ENCODE peak calls at places on chromosomes 16 and 17, in eight cellular contexts. V is cardiac muscle cell; E is stimulated activated CD4-positive, alpha-beta T cell treated with anti-CD3 and anti-CD28 coated beads, Interleukin-1b, Interleukin-23, amount 100 ng/mL, for 4 hours; U is erythroblast; L is amygdala; H is heart right ventricle; P is ACHN; D is NCI-H2081. M is an unnamed sample.

GRCh38 chr16:843771-844170 is 43.2 kb upstream of the GNG13 start:
- DNase-seq in U (no peak), H (peak), D (no peak), E (no peak), L (no peak), V (no peak), P (no peak), M (no peak)

GRCh38 chr17:27559506-27559931 is 71.5 kb upstream of the LGALS9 start:
- DNase-seq in D (no peak), V (peak), H (peak), E (no peak), P (no peak), L (no peak), U (no peak), M (no peak)

GRCh38 chr16:1981972-1982574 is 804 bp upstream of the NOXO1 start:
- DNase-seq in V (no peak), U (no peak), D (no peak), H (no peak), L (no peak), P (no peak), E (no peak), M (no peak)

GRCh38 chr17:51000835-51001638 is 119.6 kb downstream of the SPAG9 start:
- DNase-seq in D (peak), L (no peak), V (peak), E (peak), U (peak), P (peak), H (no peak), M (peak)

GRCh38 chr17:82240506-82241182 is 11.8 kb downstream of the SLC16A3 start:
- DNase-seq in P (no peak), V (no peak), U (no peak), L (no peak), D (no peak), E (no peak), H (no peak), M (no peak)

GRCh38 chr17:34584805-34585416 is 5.5 kb downstream of the TMEM132E start:
- DNase-seq in L (no peak), E (no peak), V (peak), P (peak), H (no peak), D (no peak), U (peak), M (peak)

GRCh38 chr17:48711128-48711527 is 11.2 kb downstream of the PRAC1 start:
- DNase-seq in U (no peak), V (no peak), L (no peak), D (no peak), H (no peak), E (no peak), P (no peak), M (peak)

GRCh38 chr17:29289852-29290251 is 4.1 kb downstream of the NUFIP2 start:
- DNase-seq in E (no peak), D (no peak), U (no peak), P (no peak), V (no peak), L (no peak), H (no peak), M (no peak)

GRCh38 chr16:720507-720989 is 398 bp upstream of the ANTKMT start:
- DNase-seq in E (no peak), P (peak), D (no peak), U (peak), V (peak), H (no peak), L (peak), M (no peak)

GRCh38 chr16:84519855-84520254 is 15.4 kb upstream of the MEAK7 start:
- DNase-seq in P (no peak), V (no peak), U (no peak), L (no peak), E (no peak), H (no peak), D (no peak), M (no peak)

GRCh38 chr17:81676906-81677305 is 6.7 kb downstream of the ARL16 start:
- DNase-seq in P (no peak), E (no peak), U (no peak), V (no peak), D (no peak), H (no peak), L (no peak), M (no peak)

GRCh38 chr17:57724038-57724728 is 20.9 kb downstream of the CCDC182 start:
- DNase-seq in V (no peak), H (no peak), P (peak), L (no peak), U (no peak), E (no peak), D (no peak), M (no peak)

GRCh38 chr17:44220211-44221071 is 966 bp upstream of the UBTF start:
- DNase-seq in V (peak), D (peak), E (peak), L (peak), U (peak), H (peak), P (peak), M (peak)

GRCh38 chr17:31695456-31696090 is 163.5 kb downstream of the COPRS start:
- DNase-seq in V (peak), U (no peak), P (no peak), D (no peak), H (no peak), E (no peak), L (no peak), M (no peak)

GRCh38 chr16:68529608-68529930 is 9.5 kb upstream of the ZFP90 start:
- DNase-seq in P (no peak), V (no peak), U (no peak), D (no peak), E (no peak), H (no peak), L (no peak), M (no peak)

GRCh38 chr16:87129771-87130170 is 187.4 kb downstream of the C16orf95 start:
- DNase-seq in D (no peak), E (no peak), U (no peak), H (no peak), P (no peak), V (peak), L (no peak), M (no peak)

GRCh38 chr17:46986401-46986800 is 7.3 kb upstream of the RPRML start:
- DNase-seq in E (no peak), V (no peak), D (no peak), U (no peak), P (no peak), H (no peak), L (no peak), M (no peak)

GRCh38 chr16:85421338-85422123 is 191.6 kb upstream of the GSE1 start:
- DNase-seq in E (no peak), P (no peak), U (no peak), H (no peak), V (no peak), D (no peak), L (no peak), M (no peak)

GRCh38 chr16:81815429-81815766 is 36.3 kb downstream of the PLCG2 start:
- DNase-seq in E (no peak), U (no peak), V (no peak), D (no peak), L (no peak), H (no peak), P (no peak), M (no peak)

GRCh38 chr16:83513006-83513755 is 294.6 kb upstream of the HSBP1 start:
- DNase-seq in H (no peak), L (no peak), U (no peak), E (no peak), V (peak), D (no peak), P (peak), M (no peak)

GRCh38 chr17:77814091-77814772 is 144.3 kb upstream of the TNRC6C start:
- DNase-seq in V (no peak), H (no peak), E (no peak), D (no peak), L (no peak), U (no peak), P (no peak), M (no peak)

GRCh38 chr16:88790312-88791150 is 5.5 kb upstream of the PIEZO1 start:
- DNase-seq in D (no peak), P (no peak), L (no peak), U (peak), H (peak), E (peak), V (peak), M (no peak)

GRCh38 chr17:74369221-74369620 is 1.9 kb downstream of the GPR142 start:
- DNase-seq in P (no peak), D (no peak), H (peak), U (no peak), L (no peak), V (no peak), E (peak), M (no peak)

GRCh38 chr17:1491406-1492248 is 859 bp downstream of the MYO1C start:
- DNase-seq in P (peak), H (peak), D (no peak), U (peak), E (no peak), V (peak), L (no peak), M (peak)

GRCh38 chr16:28304214-28304613 is 11.9 kb downstream of the SBK1 start:
- DNase-seq in D (no peak), L (no peak), U (peak), H (peak), V (peak), E (no peak), P (peak), M (peak)

GRCh38 chr17:40598021-40598927 is 33.0 kb upstream of the CCR7 start:
- DNase-seq in U (no peak), H (no peak), D (no peak), L (no peak), P (no peak), V (no peak), E (peak), M (no peak)

GRCh38 chr17:28174352-28175046 is 132.0 kb downstream of the NLK start:
- DNase-seq in V (no peak), E (peak), H (no peak), D (no peak), U (peak), L (no peak), P (no peak), M (no peak)

GRCh38 chr17:29977836-29978235 is 36.4 kb downstream of the EFCAB5 start:
- DNase-seq in P (no peak), E (no peak), D (no peak), H (no peak), V (peak), U (no peak), L (no peak), M (no peak)

GRCh38 chr17:8608001-8608400 is 22.5 kb downstream of the MYH10 start:
- DNase-seq in H (no peak), L (no peak), D (no peak), U (no peak), V (no peak), E (no peak), P (no peak), M (no peak)

GRCh38 chr16:77677129-77677528 is 45.2 kb upstream of the NUDT7 start:
- DNase-seq in D (no peak), L (no peak), E (no peak), U (no peak), V (no peak), H (no peak), P (no peak), M (no peak)

GRCh38 chr16:2752850-2753522 is 548 bp downstream of the SRRM2 start:
- DNase-seq in L (peak), H (peak), P (peak), U (peak), D (peak), E (peak), V (peak), M (peak)

GRCh38 chr16:49484454-49484853 is 110.8 kb downstream of the C16orf78 start:
- DNase-seq in L (no peak), E (no peak), D (no peak), U (peak), P (no peak), V (peak), H (peak), M (peak)

GRCh38 chr17:29549169-29549935 is 17.5 kb downstream of the ABHD15 start:
- DNase-seq in U (no peak), D (no peak), H (no peak), P (no peak), E (no peak), L (no peak), V (peak), M (no peak)

GRCh38 chr16:23303685-23304084 is 1.6 kb downstream of the SCNN1B start:
- DNase-seq in D (no peak), L (no peak), U (no peak), H (no peak), P (no peak), E (no peak), V (no peak), M (no peak)

GRCh38 chr17:81713556-81714411 is 1.7 kb downstream of the SLC25A10 start:
- DNase-seq in E (no peak), V (no peak), U (peak), P (no peak), H (peak), L (no peak), D (no peak), M (no peak)

GRCh38 chr17:38418693-38419507 is 9.4 kb upstream of the ARHGAP23 start:
- DNase-seq in H (no peak), E (no peak), L (no peak), P (no peak), V (no peak), U (no peak), D (no peak), M (no peak)

M was measured in HuH-7.